ENCODE peak calls at places on chromosome 21, in eight cellular contexts. H is pancreas, Q is GM23338, L is IMR-90, Y is lower lobe of right lung, X is Caco-2, C is brain microvascular endothelial cell, Z is heart left ventricle. O is an unnamed sample. For H3K36me3, the result is how much of the 10 kb centered on the place peaks cover.

GRCh38 chr21:15766952-15767603 is 37.3 kb downstream of the USP25 start:
- DNase-seq in H (no peak), Q (no peak), L (no peak), Y (no peak), X (no peak), C (no peak), Z (no peak), O (no peak)

GRCh38 chr21:29585462-29585861 is 286.7 kb downstream of the BACH1 start:
- DNase-seq in H (peak), Q (no peak), L (no peak), Y (no peak), X (peak), C (no peak), Z (no peak), O (no peak)

GRCh38 chr21:15592271-15592860 is 137.4 kb upstream of the USP25 start:
- DNase-seq in H (no peak), Q (peak), L (peak), Y (no peak), X (peak), C (peak), Z (no peak), O (peak)

GRCh38 chr21:30256100-30256499 is 26.6 kb downstream of the KRTAP24-1 start:
- DNase-seq in H (no peak), Q (no peak), L (no peak), Y (no peak), X (no peak), C (no peak), Z (no peak), O (no peak)

GRCh38 chr21:32524010-32524719 is 61.2 kb downstream of the TCP10L start:
- DNase-seq in H (no peak), Q (no peak), L (peak), Y (no peak), X (no peak), C (peak), Z (peak), O (peak)

GRCh38 chr21:38721983-38722382 is 83.7 kb upstream of the ETS2 start:
- DNase-seq in H (no peak), Q (no peak), L (no peak), Y (no peak), X (no peak), C (peak), Z (no peak), O (no peak)

GRCh38 chr21:39055167-39055767 is 128.0 kb downstream of the PSMG1 start:
- DNase-seq in H (no peak), Q (no peak), L (no peak), Y (no peak), X (no peak), C (no peak), Z (no peak), O (no peak)

GRCh38 chr21:18499761-18500376 is 96.3 kb upstream of the TMPRSS15 start:
- DNase-seq in H (peak), Q (peak), L (peak), Y (no peak), X (peak), C (peak), Z (no peak), O (peak)

GRCh38 chr21:16422702-16423101 is 692.9 kb downstream of the USP25 start:
- DNase-seq in H (no peak), Q (no peak), L (no peak), Y (no peak), X (no peak), C (no peak), Z (no peak), O (no peak)

GRCh38 chr21:38824124-38824822 is 18.5 kb downstream of the ETS2 start:
- DNase-seq in H (no peak), Q (no peak), L (peak), Y (no peak), X (no peak), C (no peak), Z (no peak), O (no peak)

GRCh38 chr21:38729745-38730401 is 75.9 kb upstream of the ETS2 start:
- DNase-seq in H (no peak), Q (no peak), L (peak), Y (no peak), X (no peak), C (peak), Z (no peak), O (no peak)

GRCh38 chr21:41877901-41878830 is 978 bp downstream of the PRDM15 start:
- DNase-seq in H (peak), Q (peak), L (peak), Y (peak), X (peak), C (peak), Z (no peak), O (no peak)

GRCh38 chr21:45533731-45534571 is 8.3 kb downstream of the SLC19A1 start:
- DNase-seq in H (no peak), Q (no peak), L (no peak), Y (peak), X (no peak), C (no peak), Z (peak), O (no peak)
- H3K36me3 ChIP-seq in H (under half), Q (under half), L (under half), Y (under half), X (under half), C (under half), Z (under half), O (under half)

DNA sequence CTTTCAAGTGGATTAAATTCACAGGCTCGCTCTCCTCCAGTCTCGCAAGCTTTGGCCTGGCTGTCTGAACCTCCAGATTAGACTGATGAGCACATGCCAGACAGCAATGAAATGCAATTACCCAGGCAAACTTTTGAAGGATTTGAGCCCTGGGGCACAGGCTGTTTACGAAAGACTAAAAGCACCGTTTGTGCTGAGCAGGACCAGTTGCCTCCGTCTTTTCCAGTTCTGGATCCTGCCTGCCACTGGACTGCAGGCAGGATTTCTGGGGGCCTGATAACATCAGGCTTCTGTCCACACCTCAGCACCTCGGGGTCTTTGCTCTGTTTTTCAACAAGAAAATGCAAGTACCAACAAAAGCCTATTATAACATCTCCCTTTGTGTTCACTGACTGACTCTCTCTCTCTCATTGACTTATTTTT is 145.7 kb downstream of the CLIC6 start:
- DNase-seq in H (no peak), Q (no peak), L (no peak), Y (no peak), X (no peak), C (no peak), Z (no peak), O (no peak)
- H3K36me3 ChIP-seq in H (under half), Q (under half), L (under half), Y (half or more), X (under half), C (under half), Z (under half), O (under half)

DNA sequence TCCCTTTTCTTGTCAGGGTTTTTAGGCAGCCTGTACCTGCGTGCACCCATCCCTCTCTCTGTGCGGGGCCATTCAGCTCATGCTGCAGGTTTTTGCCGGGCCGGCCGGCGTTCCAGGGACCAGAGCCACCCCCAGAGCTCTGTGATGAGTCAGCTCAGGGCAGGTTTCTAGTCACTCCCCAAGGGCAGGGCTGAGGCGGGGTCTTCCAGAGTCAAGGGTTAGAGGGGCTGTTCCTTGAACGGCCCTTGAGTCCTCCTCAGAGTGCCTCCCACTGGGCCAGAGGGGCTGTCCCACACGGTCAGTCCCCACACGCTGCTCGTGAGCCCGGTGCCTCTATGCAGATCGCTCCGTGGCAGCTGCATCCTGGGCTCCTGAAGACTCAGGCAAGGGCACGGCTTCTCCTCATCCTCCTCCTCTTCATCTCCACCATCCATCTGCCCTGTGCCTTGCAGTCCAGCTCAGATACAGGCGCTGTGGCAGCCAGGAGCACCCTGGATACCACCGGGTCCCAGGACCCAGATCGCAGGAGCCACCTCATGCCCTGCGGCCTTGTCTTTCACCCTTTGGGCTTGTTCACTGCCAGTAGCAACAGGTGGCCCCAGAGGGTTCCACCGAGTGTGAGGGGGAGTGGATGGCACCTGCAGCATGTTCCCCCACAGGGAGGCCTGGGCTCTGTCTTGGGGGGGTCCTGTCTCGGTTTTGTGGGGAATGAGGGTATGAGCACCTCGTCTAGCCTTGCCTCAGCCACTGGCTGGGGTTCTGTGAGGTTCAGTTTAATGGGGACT is 17.4 kb downstream of the SLX9 start:
- DNase-seq in H (no peak), Q (no peak), L (no peak), Y (peak), X (no peak), C (no peak), Z (peak), O (peak)
- H3K36me3 ChIP-seq in H (under half), Q (under half), L (under half), Y (under half), X (under half), C (under half), Z (under half), O (under half)

DNA sequence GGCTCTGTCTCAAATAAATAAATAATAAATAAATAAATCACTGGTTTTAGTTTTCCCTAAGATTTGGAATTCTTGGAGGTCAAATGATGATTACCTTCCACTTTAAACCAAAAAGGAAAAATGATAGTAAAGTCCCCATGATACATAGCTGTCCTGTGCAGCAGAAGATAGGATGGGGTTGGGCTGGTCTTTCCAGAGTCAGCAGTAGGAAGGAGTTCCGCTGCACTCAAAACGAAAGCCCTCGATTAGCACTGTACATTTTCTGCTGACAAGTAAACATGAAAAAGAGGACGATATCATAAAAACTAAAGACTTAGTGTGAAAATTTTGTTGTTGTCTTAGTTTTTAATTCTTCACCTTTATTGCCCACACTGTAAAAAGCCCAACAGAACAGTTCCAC is 79.7 kb downstream of the ATP5PO start:
- DNase-seq in H (no peak), Q (no peak), L (no peak), Y (no peak), X (no peak), C (no peak), Z (no peak), O (no peak)
- H3K36me3 ChIP-seq in H (under half), Q (under half), L (under half), Y (under half), X (under half), C (under half), Z (half or more), O (under half)